ENCODE peak calls at places on chromosomes 16 and 17, in seven cellular contexts. Z is RCC 7860; A is HT1080; K is Peyer's patch; P is stimulated activated CD8-positive, alpha-beta memory T cell treated with anti-CD3 and anti-CD28 coated beads, Interleukin-12 subunit alpha, Interleukin-12 subunit beta, amount 100 ng/mL, for 4 hours; N is H54; F is H7. H is an unnamed sample.
A peak's percentile ranks its signal among the peaks of the same experiment; 100 is the strongest.

GRCh38 chr17:37461668-37462067 is 28.0 kb upstream of the DUSP14 start:
- DNase-seq in F (no peak), Z (no peak), P (no peak), K (no peak), N (no peak), A (peak; percentile 11), H (peak; percentile 35)

GRCh38 chr17:49518346-49519078 is 23.4 kb downstream of the NGFR start:
- DNase-seq in N (no peak), K (no peak), Z (no peak), A (no peak), P (no peak), F (peak; percentile 15), H (no peak)

GRCh38 chr17:319266-319665 is 33.3 kb downstream of the RPH3AL start:
- DNase-seq in Z (no peak), P (no peak), N (no peak), A (no peak), F (no peak), K (peak; percentile 30), H (no peak)

GRCh38 chr17:13601776-13602551 is at the start of gene HS3ST3A1:
- DNase-seq in A (peak; percentile 96), P (no peak), Z (no peak), F (peak; percentile 94), N (peak; percentile 76), K (peak; percentile 48), H (peak; percentile 84)

GRCh38 chr17:19000531-19001011 is 4.0 kb downstream of the FAM83G start:
- DNase-seq in F (no peak), N (peak; percentile 56), K (peak; percentile 89), A (peak; percentile 24), P (no peak), Z (peak; percentile 7), H (peak; percentile 34)

GRCh38 chr17:80790021-80790765 is 201.4 kb upstream of the CHMP6 start:
- DNase-seq in F (no peak), N (no peak), K (no peak), A (peak; percentile 29), P (no peak), Z (no peak), H (no peak)

GRCh38 chr17:751269-752001 is 629 bp downstream of the GEMIN4 start:
- DNase-seq in N (peak; percentile 46), P (peak; percentile 29), Z (no peak), F (peak; percentile 66), K (peak; percentile 66), A (no peak), H (peak; percentile 14)

GRCh38 chr16:49619811-49620157 is 236.1 kb downstream of the ZNF423 start:
- DNase-seq in N (no peak), A (no peak), P (no peak), Z (no peak), K (no peak), F (no peak), H (no peak)

GRCh38 chr17:8941980-8942617 is 23.4 kb downstream of the PIK3R5 start:
- DNase-seq in Z (no peak), A (no peak), N (no peak), K (no peak), P (peak; percentile 54), F (no peak), H (no peak)

GRCh38 chr16:57029161-57030160 is 40.1 kb downstream of the NLRC5 start:
- DNase-seq in N (peak; percentile 23), A (peak; percentile 32), F (peak; percentile 10), K (no peak), Z (peak; percentile 16), P (no peak), H (peak; percentile 2)

GRCh38 chr17:4554441-4554996 is 665 bp downstream of the MYBBP1A start:
- DNase-seq in Z (no peak), P (no peak), F (peak; percentile 73), A (no peak), K (peak; percentile 51), N (no peak), H (no peak)

GRCh38 chr17:39196820-39197331 is 593 bp downstream of the CACNB1 start:
- DNase-seq in N (peak; percentile 80), P (peak; percentile 11), K (no peak), F (peak; percentile 84), Z (peak; percentile 36), A (peak; percentile 46), H (peak; percentile 35)

GRCh38 chr17:20997711-20998570 is 44.9 kb downstream of the USP22 start:
- DNase-seq in F (peak; percentile 76), A (no peak), K (peak; percentile 43), P (no peak), Z (no peak), N (no peak), H (no peak)

GRCh38 chr17:37146578-37147119 is 197.9 kb downstream of the AATF start:
- DNase-seq in Z (no peak), A (no peak), N (no peak), P (no peak), K (no peak), F (no peak), H (no peak)

H was measured in PC-3.